ENCODE peak calls at places on chromosome 22, in five cellular contexts. T is K562, B is HepG2, M is GM12891, E is H1. A is an unnamed sample.

GRCh38 chr22:24427500-24428164 is at the start of gene ADORA2A:
- DNase-seq in M (peak; percentile 68), B (no peak), T (no peak), E (no peak), A (peak; percentile 80)

GRCh38 chr22:21938906-21939305 is 13.7 kb downstream of the PPM1F start:
- DNase-seq in B (no peak), T (no peak), E (no peak), M (no peak), A (no peak)

GRCh38 chr22:28029201-28029948 is 110.3 kb upstream of the PITPNB start:
- DNase-seq in E (no peak), T (no peak), B (no peak), M (no peak), A (no peak)

GRCh38 chr22:41939981-41940852 is 6.7 kb downstream of the CENPM start:
- DNase-seq in M (no peak), T (no peak), E (no peak), B (no peak), A (peak; percentile 73)

GRCh38 chr22:50726643-50727340 is 11.2 kb upstream of the ACR start:
- DNase-seq in E (no peak), B (peak; percentile 21), M (no peak), T (peak; percentile 19), A (no peak)

GRCh38 chr22:49751318-49751967 is 76.2 kb downstream of the BRD1 start:
- DNase-seq in B (no peak), T (no peak), M (no peak), E (no peak), A (no peak)

GRCh38 chr22:37953062-37953436 is 352 bp downstream of the C22orf23 start:
- DNase-seq in T (peak; percentile 43), M (no peak), E (no peak), B (no peak), A (no peak)

GRCh38 chr22:24744638-24745037 is 29.9 kb downstream of the PIWIL3 start:
- DNase-seq in T (no peak), M (no peak), E (no peak), B (no peak), A (no peak)

GRCh38 chr22:17924076-17924475 is 100.3 kb downstream of the MICAL3 start:
- DNase-seq in T (no peak), B (no peak), E (no peak), M (no peak), A (no peak)

GRCh38 chr22:44196241-44196640 is 15.5 kb downstream of the PARVG start:
- DNase-seq in M (no peak), E (no peak), B (no peak), T (no peak), A (no peak)

GRCh38 chr22:17949926-17950473 is 74.4 kb downstream of the MICAL3 start:
- DNase-seq in E (no peak), T (no peak), B (no peak), M (no peak), A (no peak)

GRCh38 chr22:17118342-17118741 is 2.8 kb downstream of the TMEM121B start:
- DNase-seq in E (no peak), B (no peak), T (no peak), M (no peak), A (no peak)

GRCh38 chr22:21034989-21035388 is 2.6 kb upstream of the SLC7A4 start:
- DNase-seq in B (no peak), M (no peak), E (no peak), T (no peak), A (no peak)

GRCh38 chr22:47616396-47617020 is 854.1 kb downstream of the TBC1D22A start:
- DNase-seq in T (no peak), B (no peak), E (no peak), M (no peak), A (no peak)

GRCh38 chr22:22576244-22576988 is 17.4 kb upstream of the PRAME start:
- DNase-seq in B (peak; percentile 32), T (peak; percentile 98), M (peak; percentile 45), E (no peak), A (no peak)

GRCh38 chr22:38106814-38107578 is 3.5 kb downstream of the BAIAP2L2 start:
- DNase-seq in M (no peak), B (no peak), E (no peak), T (no peak), A (no peak)

GRCh38 chr22:42644422-42645340 is 4.3 kb upstream of the ATP5MGL start:
- DNase-seq in T (no peak), B (no peak), E (no peak), M (no peak), A (no peak)

DNA sequence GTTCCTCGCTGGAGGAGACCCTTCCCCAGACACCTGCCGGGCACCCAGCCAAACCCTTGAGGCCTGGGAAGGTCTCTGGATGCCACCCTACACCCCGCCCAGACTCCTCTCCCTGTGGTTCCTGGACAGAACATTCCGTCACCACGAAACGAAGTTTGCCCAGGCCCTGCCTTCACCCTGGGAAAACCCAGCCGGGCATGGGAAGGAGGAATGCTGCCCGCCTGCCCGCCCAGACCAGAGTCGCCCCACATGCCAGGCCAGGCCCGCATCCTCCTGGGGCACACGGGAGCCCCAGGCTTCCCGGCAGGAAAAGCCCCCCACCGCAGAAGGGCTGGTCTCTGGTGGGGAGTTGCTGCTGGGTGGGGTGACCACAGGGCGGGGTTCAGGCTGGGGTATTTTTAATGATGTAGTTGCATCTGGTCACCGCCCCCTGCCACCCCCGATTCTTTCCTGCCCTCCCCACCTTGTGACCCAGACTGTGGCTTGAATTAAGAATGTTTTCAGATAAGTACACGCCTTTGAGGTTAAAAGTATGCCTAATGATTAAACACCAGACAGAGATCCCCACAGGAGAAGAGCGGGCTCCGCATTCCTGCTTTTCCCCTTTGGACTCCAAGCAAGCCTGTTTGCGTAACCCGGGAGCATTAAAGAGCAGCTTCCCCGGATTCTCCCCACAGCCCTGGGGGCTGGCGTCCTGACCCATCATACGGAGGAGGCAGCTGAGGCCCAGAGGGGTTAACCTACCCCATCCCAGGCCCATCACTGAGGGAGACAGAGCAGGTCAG is 44.6 kb upstream of the PPARA start:
- DNase-seq in E (no peak), M (no peak), T (no peak), B (peak; percentile 87), A (no peak)
- TF ChIP-seq POLR2AphosphoS5 in E (no peak), M (no peak), T (no peak), B (peak; percentile 53), A (no peak)

GRCh38 chr22:30396871-30397655 is at the start of gene SEC14L2:
- DNase-seq in M (no peak), B (no peak), E (no peak), T (no peak), A (no peak)
- TF ChIP-seq TAF1 in M (no peak), B (no peak), E (peak; percentile 67), T (no peak), A (no peak)

DNA sequence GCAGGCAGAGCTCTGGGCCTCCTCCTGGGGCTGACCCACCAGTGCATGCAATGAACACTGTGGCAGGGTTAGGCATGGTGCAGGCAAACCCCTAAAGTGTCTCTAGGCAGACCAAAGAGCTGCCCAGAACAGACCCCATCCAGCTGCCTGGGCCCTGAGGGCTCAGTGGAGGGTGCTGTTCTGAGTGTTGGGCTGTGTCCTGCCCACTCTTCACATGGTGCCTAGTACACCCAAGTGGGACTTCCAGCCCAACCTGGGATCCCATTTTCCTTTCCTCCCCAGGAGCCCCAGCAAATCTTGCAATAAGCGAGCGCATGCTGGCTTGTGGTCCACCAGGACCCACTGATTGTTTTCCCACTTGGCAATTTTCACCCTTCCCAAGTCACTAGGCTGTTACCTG is 26.4 kb downstream of the ARVCF start:
- DNase-seq in M (no peak), B (no peak), T (no peak), E (no peak), A (no peak)
- TF ChIP-seq POLR2A in M (no peak), B (no peak), T (no peak), E (no peak), A (no peak)

DNA sequence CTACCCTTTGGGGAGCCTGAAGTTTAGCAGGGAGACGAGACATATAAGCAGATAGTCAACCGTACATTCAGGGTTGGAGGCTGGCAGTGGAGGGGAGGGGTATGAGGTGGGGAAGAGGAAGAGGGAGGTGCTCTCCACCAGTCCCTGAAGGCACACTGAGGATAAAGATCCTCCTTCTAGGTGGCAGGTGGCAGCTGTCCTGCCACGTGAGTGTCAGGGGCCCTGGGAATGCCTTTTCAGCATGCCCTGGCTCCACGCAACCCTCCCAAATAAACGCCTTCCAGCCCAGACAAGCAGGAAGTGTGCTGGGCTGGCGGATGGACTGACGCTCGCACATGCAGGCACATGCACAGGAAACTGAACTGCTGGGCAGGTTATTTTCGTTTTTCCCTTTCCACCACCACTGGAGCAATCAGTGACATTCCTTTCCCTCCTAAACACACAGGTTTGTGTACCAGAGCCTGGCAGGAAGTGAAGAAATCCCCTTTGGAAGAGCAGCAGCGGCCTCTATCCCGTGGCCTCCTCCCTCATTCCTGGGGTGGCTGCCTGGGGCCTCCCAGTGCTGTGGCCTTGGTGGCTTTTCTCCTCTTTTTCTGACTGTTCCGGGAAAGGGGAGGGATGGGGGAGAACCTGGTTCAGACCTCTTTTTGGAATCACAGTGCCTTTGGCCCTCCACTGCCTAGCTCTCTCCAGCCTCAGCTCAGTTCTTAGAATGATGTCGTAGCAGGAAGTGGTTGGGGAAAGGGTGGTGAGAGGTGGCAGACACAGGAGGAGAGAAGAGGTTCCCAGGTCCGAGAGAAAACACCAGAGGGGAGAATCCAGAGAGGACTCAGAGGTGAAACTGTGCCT is 157.0 kb upstream of the TIMP3 start:
- DNase-seq in E (no peak), M (no peak), B (peak; percentile 98), T (no peak), A (no peak)
- TF ChIP-seq POLR2AphosphoS5 in E (no peak), M (no peak), B (no peak), T (no peak), A (no peak)

DNA sequence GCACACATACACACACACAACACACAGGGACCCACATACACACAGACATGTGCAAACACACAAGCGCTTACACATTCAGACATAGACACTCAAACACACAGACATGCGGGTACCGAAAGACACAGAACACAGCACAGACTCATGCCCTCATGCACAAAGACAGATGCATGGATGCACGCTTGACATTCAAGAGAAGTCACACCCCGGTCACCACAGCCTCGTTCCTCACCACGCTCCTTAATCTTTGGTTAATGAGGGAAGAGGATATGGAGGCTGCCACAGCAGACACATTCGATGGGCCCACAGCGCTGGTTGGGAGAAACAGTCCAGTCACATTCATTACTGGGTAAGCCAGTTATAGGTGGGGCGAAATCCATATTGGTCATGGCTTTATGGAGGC is 51.9 kb upstream of the EIF3D start:
- DNase-seq in T (no peak), E (no peak), B (no peak), M (no peak), A (no peak)
- TF ChIP-seq TAF1 in T (no peak), E (no peak), B (no peak), M (no peak), A (no peak)

A was measured in GM12892.